ENCODE peak calls at places on chromosomes 13 and 19, in five cellular contexts. S is AG09309, E is GM23338, R is dorsolateral prefrontal cortex, C is cardiac fibroblast. Z is an unnamed sample.

GRCh38 chr19:33040994-33041827 is 23.5 kb downstream of the RHPN2 start:
- DNase-seq in S (no peak), E (no peak), R (peak), C (peak), Z (no peak)

GRCh38 chr13:89856512-89856911 is 1491.0 kb upstream of the MIR17HG start:
- DNase-seq in S (no peak), E (no peak), R (no peak), C (no peak), Z (no peak)

GRCh38 chr13:31556376-31556775 is 182.9 kb upstream of the RXFP2 start:
- DNase-seq in S (peak), E (no peak), R (no peak), C (peak), Z (no peak)

GRCh38 chr19:33473644-33474305 is 47.8 kb downstream of the PEPD start:
- DNase-seq in S (peak), E (no peak), R (peak), C (peak), Z (no peak)

GRCh38 chr19:32104465-32105235 is 240.8 kb upstream of the ZNF507 start:
- DNase-seq in S (no peak), E (peak), R (no peak), C (no peak), Z (peak)

GRCh38 chr19:43622070-43622469 is 2.6 kb upstream of the ZNF428 start:
- DNase-seq in S (no peak), E (no peak), R (no peak), C (no peak), Z (no peak)

GRCh38 chr19:3494051-3494450 is 6.4 kb downstream of the DOHH start:
- DNase-seq in S (no peak), E (peak), R (peak), C (no peak), Z (peak)

GRCh38 chr19:10568444-10568825 is 344 bp downstream of the CDKN2D start:
- DNase-seq in S (no peak), E (peak), R (no peak), C (no peak), Z (no peak)

GRCh38 chr13:34730966-34731365 is 211.1 kb upstream of the NBEA start:
- DNase-seq in S (no peak), E (no peak), R (no peak), C (no peak), Z (peak)

GRCh38 chr13:100315522-100315921 is 226.6 kb downstream of the PCCA start:
- DNase-seq in S (no peak), E (no peak), R (no peak), C (no peak), Z (no peak)

GRCh38 chr19:58538257-58539168 is 5.4 kb upstream of the TRIM28 start:
- DNase-seq in S (no peak), E (peak), R (no peak), C (no peak), Z (no peak)

GRCh38 chr19:55454787-55455243 is 6.6 kb downstream of the ISOC2 start:
- DNase-seq in S (no peak), E (peak), R (peak), C (peak), Z (no peak)

GRCh38 chr19:46644720-46645119 is 8.7 kb upstream of the GNG8 start:
- DNase-seq in S (no peak), E (no peak), R (no peak), C (no peak), Z (no peak)

GRCh38 chr19:34428549-34429285 is 536 bp downstream of the UBA2 start:
- DNase-seq in S (no peak), E (peak), R (no peak), C (peak), Z (no peak)

GRCh38 chr19:45046355-45046754 is 7.5 kb downstream of the CLASRP start:
- DNase-seq in S (no peak), E (no peak), R (no peak), C (no peak), Z (no peak)

GRCh38 chr13:49935171-49936084 is 712 bp downstream of the SPRYD7 start:
- DNase-seq in S (no peak), E (peak), R (peak), C (peak), Z (no peak)

GRCh38 chr13:48220592-48221300 is 12.3 kb upstream of the ITM2B start:
- DNase-seq in S (no peak), E (no peak), R (no peak), C (no peak), Z (no peak)

GRCh38 chr13:44605275-44605674 is 29.1 kb upstream of the TSC22D1 start:
- DNase-seq in S (no peak), E (no peak), R (no peak), C (peak), Z (no peak)

GRCh38 chr13:80339578-80339840 is 1.4 kb downstream of the SPRY2 start:
- DNase-seq in S (no peak), E (peak), R (no peak), C (peak), Z (no peak)

GRCh38 chr19:3004522-3004921 is 24.6 kb downstream of the TLE2 start:
- DNase-seq in S (no peak), E (no peak), R (no peak), C (no peak), Z (no peak)

GRCh38 chr13:112103260-112103843 is 36.4 kb downstream of the SOX1 start:
- DNase-seq in S (no peak), E (peak), R (no peak), C (no peak), Z (no peak)

GRCh38 chr13:77986699-77987098 is 68.1 kb upstream of the EDNRB start:
- DNase-seq in S (no peak), E (peak), R (no peak), C (no peak), Z (no peak)

GRCh38 chr19:44712864-44713515 is 14.0 kb downstream of the CEACAM16 start:
- DNase-seq in S (no peak), E (peak), R (no peak), C (no peak), Z (no peak)

GRCh38 chr13:37460211-37460610 is 138.4 kb downstream of the POSTN start:
- DNase-seq in S (peak), E (no peak), R (no peak), C (no peak), Z (no peak)

GRCh38 chr13:98549006-98549727 is 27.7 kb downstream of the STK24 start:
- DNase-seq in S (peak), E (no peak), R (no peak), C (peak), Z (no peak)

GRCh38 chr13:46100191-46100877 is 4.5 kb downstream of the CPB2 start:
- DNase-seq in S (no peak), E (no peak), R (no peak), C (peak), Z (no peak)

GRCh38 chr13:94239135-94239534 is 240.3 kb downstream of the DCT start:
- DNase-seq in S (peak), E (no peak), R (no peak), C (peak), Z (no peak)

GRCh38 chr13:114071441-114071840 is 61.0 kb downstream of the RASA3 start:
- DNase-seq in S (no peak), E (no peak), R (peak), C (no peak), Z (no peak)

GRCh38 chr19:46715620-46716012 is 1.3 kb downstream of the PRKD2 start:
- DNase-seq in S (no peak), E (no peak), R (no peak), C (no peak), Z (no peak)

GRCh38 chr19:9673912-9674668 is 810 bp downstream of the ZNF562 start:
- DNase-seq in S (no peak), E (peak), R (no peak), C (peak), Z (no peak)

GRCh38 chr13:44371421-44371820 is 2.2 kb upstream of the SERP2 start:
- DNase-seq in S (no peak), E (no peak), R (no peak), C (no peak), Z (no peak)

DNA sequence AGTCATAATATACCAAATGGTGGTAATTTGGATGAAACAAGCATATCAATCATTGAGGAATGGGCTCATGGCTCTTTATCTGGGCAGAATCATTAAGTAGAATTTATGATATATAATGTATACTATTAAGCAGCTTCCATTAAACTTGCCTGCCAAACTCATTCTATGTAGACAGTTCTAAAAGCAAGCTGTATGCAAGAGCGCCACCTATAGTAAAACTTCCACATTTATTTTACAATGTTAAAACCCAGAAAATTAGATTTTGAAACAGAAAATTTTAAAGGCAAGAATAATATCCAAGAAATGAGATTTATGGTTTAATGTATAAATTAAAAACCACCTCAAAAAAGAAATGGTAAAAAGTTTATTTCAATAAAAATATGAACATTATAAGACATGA is 161.5 kb downstream of the MZT1 start:
- DNase-seq in S (no peak), E (peak), R (no peak), C (peak), Z (no peak)
- TF ChIP-seq CTCF in S (no peak), E (peak), R (peak), C (peak), Z (peak)

GRCh38 chr13:57553932-57554331 is 77.6 kb upstream of the PCDH17 start:
- DNase-seq in S (no peak), E (no peak), R (no peak), C (no peak), Z (no peak)

GRCh38 chr13:57552441-57552840 is 79.1 kb upstream of the PCDH17 start:
- DNase-seq in S (no peak), E (no peak), R (no peak), C (no peak), Z (no peak)

DNA sequence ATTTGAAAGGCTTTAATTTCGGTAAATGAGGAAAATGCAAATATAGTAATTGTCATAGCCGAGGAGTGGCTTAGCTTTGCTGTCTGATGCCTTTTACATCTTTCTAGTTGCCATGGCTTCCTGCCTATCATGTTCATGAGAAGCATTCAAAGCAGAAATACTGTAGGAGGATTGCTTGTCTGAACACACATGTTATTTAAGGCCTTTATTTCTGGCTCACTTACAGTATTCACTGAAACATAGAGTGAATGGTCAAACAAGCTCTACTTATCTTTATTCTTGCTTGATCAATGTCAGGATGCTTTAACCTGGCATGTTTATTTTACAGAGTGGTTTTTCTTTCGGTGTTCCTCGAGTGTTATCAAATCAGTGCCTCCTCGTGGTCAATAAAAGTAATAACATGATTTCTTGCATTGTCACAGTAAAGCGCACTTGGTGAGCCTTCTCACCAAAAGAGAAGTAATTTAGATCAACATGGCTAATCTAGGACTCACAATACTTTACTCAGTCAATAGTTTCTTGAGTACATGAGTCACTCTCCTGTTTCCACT is 73.5 kb upstream of the PCDH17 start:
- DNase-seq in S (no peak), E (peak), R (no peak), C (peak), Z (no peak)
- TF ChIP-seq CTCF in S (no peak), E (peak), R (peak), C (no peak), Z (peak)

GRCh38 chr19:41990615-41991014 is 3.4 kb downstream of the ATP1A3 start:
- DNase-seq in S (no peak), E (no peak), R (no peak), C (no peak), Z (no peak)
- TF ChIP-seq CTCF in S (no peak), E (no peak), R (no peak), C (no peak), Z (no peak)

GRCh38 chr13:106847049-106847448 is 279.1 kb upstream of the ARGLU1 start:
- DNase-seq in S (no peak), E (no peak), R (no peak), C (no peak), Z (no peak)
- TF ChIP-seq CTCF in S (no peak), E (no peak), R (no peak), C (no peak), Z (no peak)

DNA sequence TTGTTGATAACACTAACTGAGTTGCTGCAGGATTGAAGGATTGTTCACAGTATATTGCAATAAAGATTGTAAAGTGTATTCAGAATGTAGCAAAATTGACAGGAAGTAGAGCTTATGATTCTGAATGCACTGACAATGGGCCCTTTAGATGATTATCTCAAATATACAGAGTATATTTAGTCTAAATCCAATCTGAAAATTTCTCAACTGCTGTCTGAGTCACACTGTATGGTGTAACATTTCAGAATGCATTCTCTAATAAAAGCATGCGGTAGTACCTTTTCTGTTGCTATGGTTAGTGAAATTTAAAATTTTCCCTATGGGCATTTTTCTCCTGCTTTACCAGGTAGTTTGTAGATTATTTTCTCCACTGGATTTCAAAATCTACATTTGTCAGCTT is 365.2 kb downstream of the PCDH17 start:
- DNase-seq in S (no peak), E (no peak), R (no peak), C (peak), Z (peak)
- TF ChIP-seq CTCF in S (no peak), E (no peak), R (no peak), C (no peak), Z (no peak)

GRCh38 chr19:38650911-38651584 is 3.6 kb downstream of the ACTN4 start:
- DNase-seq in S (no peak), E (no peak), R (no peak), C (peak), Z (no peak)
- TF ChIP-seq CTCF in S (peak), E (no peak), R (no peak), C (peak), Z (no peak)